ENCODE peak calls at places on chromosomes 5 and 9, in five cellular contexts. One of them, this sample, is unnamed. For H3K4me1 and H3K9me3, the result is how much of the 10 kb centered on the place peaks cover.

GRCh38 chr5:94693043-94693822 is 74.8 kb downstream of the SLF1 start:
- DNase-seq in tibial artery: no peak
- DNase-seq in GM23248: peak
- DNase-seq in esophagus squamous epithelium: no peak
- DNase-seq in mammary epithelial cell: peak
- DNase-seq in this sample: no peak

GRCh38 chr5:150577378-150577777 is 63.1 kb upstream of the SYNPO start:
- DNase-seq in tibial artery: no peak
- DNase-seq in GM23248: no peak
- DNase-seq in esophagus squamous epithelium: no peak
- DNase-seq in mammary epithelial cell: no peak
- DNase-seq in this sample: peak

GRCh38 chr5:113264061-113264460 is 170.7 kb downstream of the TSSK1B start:
- DNase-seq in tibial artery: no peak
- DNase-seq in GM23248: no peak
- DNase-seq in esophagus squamous epithelium: no peak
- DNase-seq in mammary epithelial cell: no peak
- DNase-seq in this sample: no peak

GRCh38 chr9:120110520-120110919 is 469.4 kb downstream of the CDK5RAP2 start:
- DNase-seq in tibial artery: no peak
- DNase-seq in GM23248: no peak
- DNase-seq in esophagus squamous epithelium: no peak
- DNase-seq in mammary epithelial cell: no peak
- DNase-seq in this sample: no peak

GRCh38 chr9:20872340-20872977 is 159.0 kb downstream of the HACD4 start:
- DNase-seq in tibial artery: no peak
- DNase-seq in GM23248: peak
- DNase-seq in esophagus squamous epithelium: no peak
- DNase-seq in mammary epithelial cell: peak
- DNase-seq in this sample: no peak

GRCh38 chr5:168920019-168920813 is 341.0 kb upstream of the PANK3 start:
- DNase-seq in tibial artery: no peak
- DNase-seq in GM23248: no peak
- DNase-seq in esophagus squamous epithelium: no peak
- DNase-seq in mammary epithelial cell: no peak
- DNase-seq in this sample: no peak

GRCh38 chr9:126605792-126606482 is 7.8 kb upstream of the LMX1B start:
- DNase-seq in tibial artery: no peak
- DNase-seq in GM23248: no peak
- DNase-seq in esophagus squamous epithelium: no peak
- DNase-seq in mammary epithelial cell: peak
- DNase-seq in this sample: no peak

GRCh38 chr9:126150411-126151030 is 176.1 kb upstream of the MVB12B start:
- DNase-seq in tibial artery: no peak
- DNase-seq in GM23248: no peak
- DNase-seq in esophagus squamous epithelium: no peak
- DNase-seq in mammary epithelial cell: no peak
- DNase-seq in this sample: no peak

GRCh38 chr5:168291961-168292782 is 727 bp downstream of the WWC1 start:
- DNase-seq in tibial artery: no peak
- DNase-seq in GM23248: peak
- DNase-seq in esophagus squamous epithelium: no peak
- DNase-seq in mammary epithelial cell: no peak
- DNase-seq in this sample: no peak

DNA sequence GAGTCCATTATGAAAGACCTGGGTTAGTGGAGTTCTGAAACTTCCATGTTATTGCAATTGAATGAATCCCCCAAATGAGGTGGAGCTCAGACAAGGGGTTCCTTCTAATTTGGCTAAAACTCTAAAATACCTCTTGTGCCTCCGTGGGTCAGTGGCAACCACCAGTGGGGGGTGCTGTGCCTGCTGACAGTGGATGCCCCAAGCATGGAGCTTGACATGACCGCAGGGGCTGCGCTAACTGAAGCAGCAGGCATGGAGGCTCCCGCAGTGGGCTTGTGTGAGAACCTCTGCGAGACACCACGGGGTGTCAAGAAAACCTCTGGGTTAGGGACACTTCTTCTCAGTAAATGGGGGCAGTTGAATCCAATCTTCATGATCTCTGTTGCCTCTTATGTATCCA is 200.5 kb downstream of the DRD1 start:
- DNase-seq in tibial artery: no peak
- DNase-seq in GM23248: no peak
- DNase-seq in esophagus squamous epithelium: no peak
- DNase-seq in mammary epithelial cell: no peak
- DNase-seq in this sample: no peak
- H3K27ac ChIP-seq in tibial artery: no peak
- H3K27ac ChIP-seq in GM23248: no peak
- H3K27ac ChIP-seq in esophagus squamous epithelium: no peak
- H3K27ac ChIP-seq in mammary epithelial cell: no peak
- H3K27ac ChIP-seq in this sample: no peak

GRCh38 chr9:77601476-77602056 is 46.6 kb downstream of the GNA14 start:
- DNase-seq in tibial artery: no peak
- DNase-seq in GM23248: no peak
- DNase-seq in esophagus squamous epithelium: no peak
- DNase-seq in mammary epithelial cell: no peak
- DNase-seq in this sample: no peak
- H3K4me1 ChIP-seq in tibial artery: under half
- H3K4me1 ChIP-seq in GM23248: under half
- H3K4me1 ChIP-seq in esophagus squamous epithelium: under half
- H3K4me1 ChIP-seq in mammary epithelial cell: under half
- H3K4me1 ChIP-seq in this sample: under half

GRCh38 chr5:40694433-40694832 is 14.7 kb downstream of the PTGER4 start:
- DNase-seq in tibial artery: no peak
- DNase-seq in GM23248: no peak
- DNase-seq in esophagus squamous epithelium: no peak
- DNase-seq in mammary epithelial cell: no peak
- DNase-seq in this sample: no peak

GRCh38 chr5:40700116-40700822 is 20.6 kb downstream of the PTGER4 start:
- DNase-seq in tibial artery: no peak
- DNase-seq in GM23248: no peak
- DNase-seq in esophagus squamous epithelium: no peak
- DNase-seq in mammary epithelial cell: no peak
- DNase-seq in this sample: no peak
- H3K9me3 ChIP-seq in tibial artery: under half
- H3K9me3 ChIP-seq in GM23248: under half
- H3K9me3 ChIP-seq in esophagus squamous epithelium: under half
- H3K9me3 ChIP-seq in mammary epithelial cell: under half
- H3K9me3 ChIP-seq in this sample: under half

DNA sequence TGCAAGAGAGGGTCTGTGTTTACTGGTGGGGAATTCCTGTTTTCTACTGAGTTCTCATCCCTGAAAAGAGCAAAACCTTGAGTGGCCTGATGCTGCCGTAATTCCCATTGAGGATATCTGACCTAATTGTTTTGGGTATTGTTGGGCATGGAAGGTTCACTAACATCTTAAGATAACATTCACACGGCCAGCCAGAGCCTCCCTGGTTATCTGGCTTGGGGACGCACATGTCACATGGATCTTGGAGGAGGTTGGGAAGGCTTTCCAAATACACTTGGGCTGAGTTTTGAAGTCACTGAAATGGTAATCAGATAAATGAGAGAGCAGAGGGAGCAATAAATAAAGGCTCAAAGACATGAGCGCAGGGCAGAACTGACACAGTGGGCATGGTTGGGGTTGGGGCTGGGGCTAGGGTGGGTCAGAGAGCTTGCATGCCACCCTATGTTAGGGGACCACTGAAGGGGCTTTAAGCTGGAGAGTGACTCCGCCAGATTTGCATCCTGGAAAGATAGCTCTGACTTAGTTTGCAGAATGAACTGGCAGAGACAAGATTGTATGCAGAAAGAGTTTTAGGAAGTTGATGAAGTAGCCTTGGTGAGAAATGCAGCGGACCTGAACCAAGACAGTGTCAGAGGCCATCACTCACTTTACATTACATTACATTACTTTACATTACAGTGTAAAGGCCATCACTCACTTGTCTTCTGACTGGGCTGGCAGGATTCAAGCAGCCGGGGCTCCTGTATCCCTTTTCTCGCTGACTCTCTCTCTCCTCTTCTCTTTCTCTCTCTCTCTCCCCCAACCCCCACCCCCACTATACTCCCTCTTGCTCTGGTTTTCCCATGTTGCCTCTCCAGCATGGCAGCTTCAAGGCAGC is 24.2 kb downstream of the SLC1A1 start:
- DNase-seq in tibial artery: no peak
- DNase-seq in GM23248: no peak
- DNase-seq in esophagus squamous epithelium: no peak
- DNase-seq in mammary epithelial cell: no peak
- DNase-seq in this sample: no peak
- H3K27ac ChIP-seq in tibial artery: no peak
- H3K27ac ChIP-seq in GM23248: no peak
- H3K27ac ChIP-seq in esophagus squamous epithelium: no peak
- H3K27ac ChIP-seq in mammary epithelial cell: no peak
- H3K27ac ChIP-seq in this sample: no peak